ENCODE peak calls at places on chromosomes 4 and X, in eight cellular contexts. J, P, B, Y, Z, U, I and G are unnamed samples.

GRCh38 chrX:40297949-40298539 is 200.3 kb upstream of the BCOR start:
- DNase-seq in U (no peak), J (no peak), P (no peak), Z (no peak), Y (no peak), B (no peak), I (no peak), G (no peak)

GRCh38 chr4:71187399-71188196 is 151.2 kb upstream of the SLC4A4 start:
- DNase-seq in I (peak; percentile 55), Y (peak; percentile 4), Z (no peak), P (no peak), U (peak; percentile 68), B (peak; percentile 7), J (peak; percentile 52), G (peak; percentile 46)

GRCh38 chr4:87010192-87010591 is 75.4 kb downstream of the AFF1 start:
- DNase-seq in Y (no peak), J (no peak), P (no peak), I (no peak), B (no peak), U (no peak), Z (no peak), G (no peak)

GRCh38 chr4:54727346-54727745 is 69.6 kb downstream of the KIT start:
- DNase-seq in Z (no peak), Y (no peak), P (no peak), U (no peak), J (no peak), B (no peak), I (no peak), G (no peak)

GRCh38 chrX:23548164-23548563 is 119.1 kb upstream of the PRDX4 start:
- DNase-seq in P (no peak), Y (no peak), Z (no peak), B (peak; percentile 59), I (no peak), U (no peak), J (no peak), G (no peak)

GRCh38 chr4:153832720-153833287 is 43.9 kb upstream of the SFRP2 start:
- DNase-seq in Y (no peak), Z (no peak), U (no peak), B (no peak), J (no peak), I (no peak), P (no peak), G (no peak)

GRCh38 chrX:24526616-24527015 is 61.5 kb downstream of the PDK3 start:
- DNase-seq in J (no peak), P (no peak), Z (no peak), Y (no peak), U (no peak), I (no peak), B (no peak), G (no peak)

GRCh38 chr4:145195167-145195952 is 15.0 kb upstream of the OTUD4 start:
- DNase-seq in P (no peak), J (no peak), B (no peak), I (no peak), Y (no peak), Z (no peak), U (no peak), G (no peak)

GRCh38 chrX:100409316-100410082 is 574 bp downstream of the PCDH19 start:
- DNase-seq in J (no peak), U (no peak), I (no peak), B (peak; percentile 0), P (no peak), Z (no peak), Y (no peak), G (no peak)

GRCh38 chr4:139030614-139031235 is 15.1 kb downstream of the NOCT start:
- DNase-seq in P (no peak), B (peak; percentile 66), I (peak; percentile 61), Y (peak; percentile 65), J (peak; percentile 68), Z (peak; percentile 66), U (peak; percentile 92), G (peak; percentile 62)

GRCh38 chr4:40573593-40574311 is 55.9 kb downstream of the RBM47 start:
- DNase-seq in B (no peak), J (peak; percentile 63), Y (no peak), Z (no peak), U (no peak), P (no peak), I (no peak), G (no peak)

GRCh38 chrX:40097492-40098263 is at the start of gene BCOR:
- DNase-seq in U (peak; percentile 59), B (peak; percentile 77), Z (no peak), J (peak; percentile 86), P (no peak), I (peak; percentile 56), Y (peak; percentile 55), G (peak; percentile 59)

GRCh38 chrX:18643853-18644252 is 28.1 kb downstream of the RS1 start:
- DNase-seq in U (no peak), J (no peak), P (no peak), I (no peak), Z (no peak), B (no peak), Y (no peak), G (no peak)

GRCh38 chrX:95678679-95679078 is 1006.0 kb upstream of the DIAPH2 start:
- DNase-seq in P (no peak), I (no peak), Y (no peak), J (no peak), B (no peak), U (no peak), Z (no peak), G (no peak)

GRCh38 chrX:114582698-114583395 is 1.0 kb upstream of the HTR2C start:
- DNase-seq in Z (no peak), B (no peak), P (no peak), Y (no peak), U (no peak), I (no peak), J (peak; percentile 30), G (peak; percentile 4)

GRCh38 chr4:2755821-2756690 is at the start of gene TNIP2:
- DNase-seq in U (peak; percentile 25), Z (peak; percentile 55), P (no peak), B (peak; percentile 82), Y (peak; percentile 67), I (peak; percentile 35), J (peak; percentile 92), G (peak; percentile 67)

GRCh38 chr4:102736636-102737549 is 23.9 kb downstream of the MANBA start:
- DNase-seq in U (no peak), J (no peak), Y (no peak), Z (no peak), I (no peak), P (no peak), B (no peak), G (no peak)

GRCh38 chrX:31590581-31591113 is 518.8 kb upstream of the FTHL17 start:
- DNase-seq in Z (no peak), U (no peak), I (no peak), Y (no peak), P (no peak), B (peak; percentile 81), J (no peak), G (no peak)

GRCh38 chr4:186651181-186651603 is 72.5 kb downstream of the FAT1 start:
- DNase-seq in I (no peak), P (no peak), Y (no peak), J (no peak), Z (no peak), B (peak; percentile 11), U (peak; percentile 67), G (no peak)

GRCh38 chr4:7430965-7431695 is 3.6 kb downstream of the PSAPL1 start:
- DNase-seq in J (peak; percentile 32), Z (no peak), P (no peak), U (no peak), Y (no peak), I (no peak), B (no peak), G (no peak)

GRCh38 chr4:125266901-125267601 is 47.7 kb upstream of the FAT4 start:
- DNase-seq in Y (no peak), U (no peak), P (peak; percentile 61), I (no peak), Z (peak; percentile 28), B (no peak), J (no peak), G (no peak)

GRCh38 chr4:71732706-71733105 is 51.2 kb downstream of the GC start:
- DNase-seq in J (no peak), Z (peak; percentile 3), I (peak; percentile 37), B (peak; percentile 3), U (no peak), Y (no peak), P (peak; percentile 26), G (peak; percentile 53)

GRCh38 chr4:83276299-83277040 is 8.1 kb downstream of the COQ2 start:
- DNase-seq in P (no peak), I (no peak), B (peak; percentile 19), J (no peak), Y (no peak), Z (no peak), U (no peak), G (no peak)

GRCh38 chr4:118682928-118683327 is 2.3 kb upstream of the METTL14 start:
- DNase-seq in J (no peak), Y (no peak), B (peak; percentile 49), I (no peak), Z (no peak), U (no peak), P (no peak), G (peak; percentile 31)

GRCh38 chr4:25088342-25088952 is 57.7 kb upstream of the LGI2 start:
- DNase-seq in I (peak; percentile 37), U (peak; percentile 66), Z (no peak), J (no peak), P (no peak), Y (no peak), B (no peak), G (peak; percentile 31)

GRCh38 chrX:21374994-21375794 is 976 bp downstream of the CNKSR2 start:
- DNase-seq in Y (no peak), P (no peak), Z (no peak), U (no peak), B (no peak), J (no peak), I (peak; percentile 30), G (no peak)

GRCh38 chr4:102627831-102628523 is 126.8 kb downstream of the NFKB1 start:
- DNase-seq in Z (no peak), B (peak; percentile 71), I (no peak), P (no peak), Y (no peak), J (no peak), U (peak; percentile 24), G (no peak)

GRCh38 chrX:30702736-30703135 is 49.5 kb downstream of the GK start:
- DNase-seq in J (no peak), P (peak; percentile 50), I (no peak), B (peak; percentile 28), U (no peak), Y (no peak), Z (peak; percentile 67), G (no peak)

GRCh38 chr4:145012841-145013240 is 85.2 kb downstream of the ANAPC10 start:
- DNase-seq in B (peak; percentile 53), U (peak; percentile 3), Y (no peak), I (no peak), Z (no peak), J (no peak), P (peak; percentile 17), G (no peak)

GRCh38 chr4:146095091-146095690 is 80.3 kb upstream of the LSM6 start:
- DNase-seq in J (no peak), P (peak; percentile 27), U (peak; percentile 32), Z (peak; percentile 25), I (peak; percentile 16), B (peak; percentile 46), Y (no peak), G (peak; percentile 23)

GRCh38 chr4:141391293-141391692 is 170.6 kb downstream of the ZNF330 start:
- DNase-seq in Y (no peak), P (no peak), I (no peak), Z (no peak), J (no peak), U (no peak), B (no peak), G (no peak)

GRCh38 chrX:128517691-128518090 is 465.5 kb upstream of the ACTRT1 start:
- DNase-seq in Z (no peak), P (no peak), B (no peak), J (no peak), U (no peak), I (no peak), Y (no peak), G (no peak)

GRCh38 chr4:71768123-71768522 is 15.8 kb downstream of the GC start:
- DNase-seq in I (no peak), U (no peak), Z (no peak), J (no peak), P (no peak), B (no peak), Y (no peak), G (no peak)

GRCh38 chr4:90419124-90419711 is 292.0 kb downstream of the CCSER1 start:
- DNase-seq in Z (no peak), I (peak; percentile 42), B (peak; percentile 10), J (no peak), Y (no peak), U (peak; percentile 79), P (peak; percentile 6), G (peak; percentile 35)